ENCODE peak calls at places on chromosomes 12 and 14, in ten cellular contexts. T, J, N, Z, L, Q, P, E, Y and A are unnamed samples.

GRCh38 chr12:127582074-127582473 is 684.9 kb upstream of the TMEM132C start:
- DNase-seq in Y (no peak), Z (no peak), N (no peak), J (peak; percentile 30), P (no peak), T (no peak), L (peak; percentile 33), Q (no peak), E (no peak), A (no peak)

GRCh38 chr12:4037747-4038312 is 164.6 kb upstream of the PARP11 start:
- DNase-seq in E (peak; percentile 61), Q (no peak), N (peak; percentile 49), Y (peak; percentile 44), J (peak; percentile 70), T (peak; percentile 54), P (no peak), L (peak; percentile 55), Z (peak; percentile 54), A (peak; percentile 40)

GRCh38 chr12:120039711-120040110 is 50.7 kb downstream of the BICDL1 start:
- DNase-seq in Q (no peak), N (no peak), L (no peak), Y (no peak), J (no peak), E (no peak), P (no peak), Z (no peak), T (no peak), A (no peak)

GRCh38 chr12:57385586-57385985 is 45.3 kb downstream of the R3HDM2 start:
- DNase-seq in N (no peak), E (no peak), P (no peak), L (no peak), Y (no peak), T (no peak), Z (no peak), J (no peak), Q (no peak), A (no peak)

GRCh38 chr12:128069359-128069997 is 197.5 kb upstream of the TMEM132C start:
- DNase-seq in L (peak; percentile 47), T (no peak), Q (no peak), J (peak; percentile 69), Z (no peak), Y (peak; percentile 30), E (peak; percentile 65), N (peak; percentile 46), P (no peak), A (peak; percentile 68)

GRCh38 chr14:99441918-99442317 is 38.7 kb downstream of the SETD3 start:
- DNase-seq in J (no peak), Z (no peak), T (no peak), E (no peak), N (no peak), Q (no peak), L (no peak), Y (no peak), P (no peak), A (no peak)

GRCh38 chr12:46401703-46402102 is 29.1 kb upstream of the SLC38A2 start:
- DNase-seq in Z (no peak), Q (no peak), N (no peak), Y (no peak), P (no peak), T (no peak), J (peak; percentile 84), E (peak; percentile 72), L (peak; percentile 85), A (peak; percentile 61)

GRCh38 chr14:101505216-101505970 is 55.9 kb upstream of the DIO3 start:
- DNase-seq in T (no peak), N (peak; percentile 1), Q (no peak), E (no peak), J (no peak), L (no peak), Z (peak; percentile 22), P (peak; percentile 58), Y (no peak), A (no peak)

GRCh38 chr12:110224379-110225304 is 56.4 kb upstream of the ATP2A2 start:
- DNase-seq in Y (peak; percentile 52), N (no peak), Q (no peak), T (no peak), L (peak; percentile 91), E (peak; percentile 91), J (peak; percentile 94), Z (no peak), P (no peak), A (peak; percentile 88)

GRCh38 chr14:21087294-21088091 is 11.0 kb downstream of the ZNF219 start:
- DNase-seq in N (no peak), T (no peak), Z (no peak), Q (peak; percentile 91), P (peak; percentile 64), J (peak; percentile 95), L (peak; percentile 95), E (peak; percentile 62), Y (no peak), A (peak; percentile 97)

GRCh38 chr14:55845963-55846851 is 266.2 kb downstream of the KTN1 start:
- DNase-seq in N (no peak), Y (peak; percentile 10), L (peak; percentile 30), E (no peak), J (peak; percentile 16), Z (no peak), T (no peak), P (no peak), Q (no peak), A (no peak)

GRCh38 chr14:80942158-80942738 is 710 bp upstream of the CEP128 start:
- DNase-seq in Q (no peak), P (no peak), L (no peak), Z (no peak), N (no peak), E (no peak), T (no peak), Y (no peak), J (no peak), A (no peak)

GRCh38 chr14:41607119-41607785 is 576 bp downstream of the LRFN5 start:
- DNase-seq in L (peak; percentile 48), J (peak; percentile 53), Q (no peak), Z (no peak), Y (no peak), P (no peak), T (no peak), N (no peak), E (peak; percentile 32), A (peak; percentile 56)

GRCh38 chr12:69405466-69405865 is 45.9 kb downstream of the YEATS4 start:
- DNase-seq in J (peak; percentile 98), Q (no peak), E (peak; percentile 98), T (no peak), Y (peak; percentile 47), L (peak; percentile 95), P (no peak), N (no peak), Z (peak; percentile 66), A (peak; percentile 96)

GRCh38 chr12:109680521-109681030 is 33.0 kb upstream of the FAM222A start:
- DNase-seq in E (no peak), N (no peak), Z (no peak), T (no peak), P (no peak), J (no peak), Y (peak; percentile 25), Q (no peak), L (no peak), A (no peak)

GRCh38 chr12:98227162-98227561 is 288.2 kb upstream of the TMPO start:
- DNase-seq in J (peak; percentile 6), Y (peak; percentile 6), T (no peak), Z (no peak), P (no peak), N (peak; percentile 31), E (peak; percentile 24), L (peak; percentile 36), Q (peak; percentile 15), A (no peak)
- TF ChIP-seq CTCF in J (peak; percentile 40), Y (peak; percentile 29), T (no peak), Z (peak; percentile 22), P (no peak), N (peak; percentile 88), E (peak; percentile 64), L (peak; percentile 55), Q (peak; percentile 66), A (peak; percentile 47)

DNA sequence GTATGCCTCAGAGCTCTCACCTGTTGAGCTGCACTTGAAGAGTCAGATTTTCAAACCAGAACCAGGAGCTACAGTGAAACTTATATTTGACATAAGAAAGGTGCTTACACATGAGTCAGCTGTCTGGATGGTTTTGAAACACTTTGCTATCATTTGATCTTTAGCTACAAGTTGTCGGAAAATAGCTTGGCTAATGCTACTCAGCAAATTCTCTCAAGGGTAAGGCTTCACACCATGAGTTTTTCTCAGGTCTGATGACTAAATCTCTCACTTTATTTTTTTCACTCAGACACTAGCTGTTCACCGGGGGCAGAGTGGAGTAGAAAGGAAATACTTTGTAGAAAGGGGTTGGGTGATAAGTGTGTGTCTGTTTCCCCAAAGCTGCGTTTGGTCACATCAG is 171.8 kb downstream of the FLRT2 start:
- DNase-seq in Q (no peak), Y (no peak), P (no peak), J (no peak), E (peak; percentile 45), L (no peak), Z (no peak), N (no peak), T (no peak), A (no peak)
- H3K4me3 ChIP-seq in Q (no peak overlapping the region), Y (no peak overlapping the region), P (no peak overlapping the region), J (no peak overlapping the region), E (no peak overlapping the region), L (no peak overlapping the region), Z (no peak overlapping the region), N (no peak overlapping the region), T (no peak overlapping the region), A (no peak overlapping the region)

GRCh38 chr12:98416845-98417244 is 98.5 kb upstream of the TMPO start:
- DNase-seq in J (peak; percentile 68), N (no peak), E (peak; percentile 74), L (peak; percentile 68), T (no peak), Y (no peak), P (no peak), Q (no peak), Z (no peak), A (peak; percentile 44)
- TF ChIP-seq CTCF in J (peak; percentile 37), N (peak; percentile 7), E (peak; percentile 57), L (peak; percentile 45), T (no peak), Y (peak; percentile 28), P (no peak), Q (no peak), Z (peak; percentile 39), A (peak; percentile 30)

GRCh38 chr12:51589060-51589459 is 2.0 kb upstream of the SCN8A start:
- DNase-seq in P (no peak), L (no peak), Y (no peak), T (no peak), E (peak; percentile 55), Q (no peak), Z (no peak), N (no peak), J (no peak), A (no peak)

GRCh38 chr12:51591020-51591901 is at the start of gene SCN8A:
- DNase-seq in L (peak; percentile 29), J (peak; percentile 6), N (peak; percentile 86), P (peak; percentile 49), E (peak; percentile 42), Z (peak; percentile 83), T (no peak), Q (peak; percentile 28), Y (no peak), A (peak; percentile 22)

GRCh38 chr12:51592034-51592705 is 1.1 kb downstream of the SCN8A start:
- DNase-seq in L (peak; percentile 70), J (peak; percentile 59), Z (no peak), Q (no peak), N (no peak), Y (no peak), T (no peak), P (no peak), E (peak; percentile 51), A (peak; percentile 16)

GRCh38 chr12:51590347-51591019 is 550 bp upstream of the SCN8A start:
- DNase-seq in Y (peak; percentile 62), L (peak; percentile 64), E (peak; percentile 58), T (no peak), P (peak; percentile 76), Z (peak; percentile 87), N (peak; percentile 87), J (peak; percentile 37), Q (peak; percentile 31), A (peak; percentile 49)

GRCh38 chr12:51589557-51590176 is 1.4 kb upstream of the SCN8A start:
- DNase-seq in E (no peak), Q (no peak), T (no peak), L (no peak), Z (no peak), P (no peak), J (no peak), Y (no peak), N (no peak), A (no peak)
- H3K4me3 ChIP-seq in E (no peak overlapping the region), Q (no peak overlapping the region), T (no peak overlapping the region), L (no peak overlapping the region), Z (peak overlapping the region; percentile 92), P (peak overlapping the region; percentile 65), J (no peak overlapping the region), Y (no peak overlapping the region), N (no peak overlapping the region), A (no peak overlapping the region)